ENCODE peak calls at places on chromosomes 2 and 18, in seven cellular contexts. H is left lung, F is IMR-90, W is tibial nerve, A is fibroblast of the aortic adventitia, Q is WERI-Rb-1, D is astrocyte of the cerebellum. T is an unnamed sample.
A peak's percentile ranks its signal among the peaks of the same experiment; 100 is the strongest.

GRCh38 chr2:154097823-154098398 is 226.2 kb downstream of the GALNT13 start:
- DNase-seq in H (no peak), F (no peak), W (no peak), A (no peak), Q (no peak), D (no peak), T (no peak)

GRCh38 chr2:11647834-11648600 is 22.0 kb downstream of the NTSR2 start:
- DNase-seq in H (no peak), F (no peak), W (no peak), A (peak; percentile 8), Q (no peak), D (no peak), T (no peak)

GRCh38 chr2:200627110-200627770 is 41.4 kb downstream of the AOX1 start:
- DNase-seq in H (no peak), F (no peak), W (no peak), A (no peak), Q (no peak), D (no peak), T (no peak)

GRCh38 chr2:6927186-6927585 is 10.0 kb downstream of the RNF144A start:
- DNase-seq in H (no peak), F (no peak), W (no peak), A (peak; percentile 11), Q (peak; percentile 84), D (no peak), T (no peak)

GRCh38 chr18:45923138-45923537 is 44.0 kb downstream of the EPG5 start:
- DNase-seq in H (no peak), F (no peak), W (no peak), A (no peak), Q (no peak), D (no peak), T (no peak)

GRCh38 chr18:23635283-23636040 is 27.2 kb downstream of the ANKRD29 start:
- DNase-seq in H (no peak), F (no peak), W (no peak), A (no peak), Q (no peak), D (no peak), T (no peak)

GRCh38 chr2:137896467-137896866 is 67.8 kb upstream of the HNMT start:
- DNase-seq in H (no peak), F (no peak), W (no peak), A (no peak), Q (no peak), D (no peak), T (no peak)

GRCh38 chr2:233174131-233174530 is 77.3 kb upstream of the ATG16L1 start:
- DNase-seq in H (no peak), F (no peak), W (no peak), A (no peak), Q (no peak), D (no peak), T (no peak)

GRCh38 chr2:1748176-1748740 is 3.9 kb upstream of the PXDN start:
- DNase-seq in H (no peak), F (no peak), W (no peak), A (no peak), Q (no peak), D (no peak), T (no peak)

GRCh38 chr2:217402622-217403383 is 542.9 kb upstream of the TNP1 start:
- DNase-seq in H (no peak), F (no peak), W (no peak), A (peak; percentile 58), Q (no peak), D (no peak), T (no peak)

GRCh38 chr2:45851576-45852304 is 200.3 kb downstream of the PRKCE start:
- DNase-seq in H (no peak), F (peak; percentile 74), W (no peak), A (peak; percentile 77), Q (no peak), D (peak; percentile 79), T (no peak)

GRCh38 chr2:190867182-190867581 is 13.4 kb upstream of the GLS start:
- DNase-seq in H (no peak), F (peak; percentile 87), W (no peak), A (peak; percentile 92), Q (no peak), D (no peak), T (no peak)

GRCh38 chr18:4233468-4233867 is 221.6 kb downstream of the DLGAP1 start:
- DNase-seq in H (no peak), F (no peak), W (no peak), A (no peak), Q (no peak), D (no peak), T (no peak)

GRCh38 chr2:119228964-119229363 is 5.3 kb downstream of the STEAP3 start:
- DNase-seq in H (no peak), F (no peak), W (no peak), A (no peak), Q (no peak), D (no peak), T (no peak)

GRCh38 chr2:200929334-200930249 is 33.9 kb downstream of the ORC2 start:
- DNase-seq in H (no peak), F (peak; percentile 54), W (no peak), A (no peak), Q (no peak), D (no peak), T (no peak)

GRCh38 chr2:35580951-35581350 is 774.6 kb upstream of the CRIM1 start:
- DNase-seq in H (no peak), F (no peak), W (no peak), A (no peak), Q (no peak), D (no peak), T (no peak)

GRCh38 chr2:170966648-170967396 is 37.8 kb downstream of the GORASP2 start:
- DNase-seq in H (no peak), F (no peak), W (no peak), A (no peak), Q (peak; percentile 57), D (no peak), T (peak; percentile 52)

GRCh38 chr2:37168217-37168981 is 11.6 kb upstream of the EIF2AK2 start:
- DNase-seq in H (peak; percentile 55), F (peak; percentile 55), W (peak; percentile 34), A (peak; percentile 60), Q (peak; percentile 55), D (peak; percentile 16), T (no peak)

GRCh38 chr2:238585836-238586821 is 159.4 kb downstream of the ASB1 start:
- DNase-seq in H (peak; percentile 62), F (no peak), W (no peak), A (no peak), Q (no peak), D (peak; percentile 93), T (no peak)

GRCh38 chr2:176128172-176129012 is 1.1 kb upstream of the HOXD8 start:
- DNase-seq in H (peak; percentile 61), F (no peak), W (peak; percentile 16), A (no peak), Q (no peak), D (no peak), T (no peak)

GRCh38 chr18:54330768-54331548 is 26.7 kb downstream of the STARD6 start:
- DNase-seq in H (no peak), F (no peak), W (no peak), A (no peak), Q (no peak), D (no peak), T (no peak)
- TF ChIP-seq CTCF in H (no peak), F (no peak), W (peak; percentile 12), A (no peak), Q (no peak), D (no peak), T (no peak)

GRCh38 chr2:159713691-159714585 is 1.6 kb downstream of the MARCHF7 start:
- DNase-seq in H (no peak), F (peak; percentile 88), W (no peak), A (peak; percentile 54), Q (no peak), D (no peak), T (no peak)

GRCh38 chr2:159712929-159713575 is 746 bp downstream of the MARCHF7 start:
- DNase-seq in H (no peak), F (no peak), W (no peak), A (peak; percentile 37), Q (no peak), D (no peak), T (no peak)

GRCh38 chr2:159711562-159712193 is 628 bp upstream of the MARCHF7 start:
- DNase-seq in H (no peak), F (no peak), W (no peak), A (peak; percentile 70), Q (no peak), D (no peak), T (no peak)

GRCh38 chr2:159710601-159711180 is 1.6 kb upstream of the MARCHF7 start:
- DNase-seq in H (no peak), F (peak; percentile 73), W (no peak), A (peak; percentile 55), Q (no peak), D (no peak), T (no peak)

DNA sequence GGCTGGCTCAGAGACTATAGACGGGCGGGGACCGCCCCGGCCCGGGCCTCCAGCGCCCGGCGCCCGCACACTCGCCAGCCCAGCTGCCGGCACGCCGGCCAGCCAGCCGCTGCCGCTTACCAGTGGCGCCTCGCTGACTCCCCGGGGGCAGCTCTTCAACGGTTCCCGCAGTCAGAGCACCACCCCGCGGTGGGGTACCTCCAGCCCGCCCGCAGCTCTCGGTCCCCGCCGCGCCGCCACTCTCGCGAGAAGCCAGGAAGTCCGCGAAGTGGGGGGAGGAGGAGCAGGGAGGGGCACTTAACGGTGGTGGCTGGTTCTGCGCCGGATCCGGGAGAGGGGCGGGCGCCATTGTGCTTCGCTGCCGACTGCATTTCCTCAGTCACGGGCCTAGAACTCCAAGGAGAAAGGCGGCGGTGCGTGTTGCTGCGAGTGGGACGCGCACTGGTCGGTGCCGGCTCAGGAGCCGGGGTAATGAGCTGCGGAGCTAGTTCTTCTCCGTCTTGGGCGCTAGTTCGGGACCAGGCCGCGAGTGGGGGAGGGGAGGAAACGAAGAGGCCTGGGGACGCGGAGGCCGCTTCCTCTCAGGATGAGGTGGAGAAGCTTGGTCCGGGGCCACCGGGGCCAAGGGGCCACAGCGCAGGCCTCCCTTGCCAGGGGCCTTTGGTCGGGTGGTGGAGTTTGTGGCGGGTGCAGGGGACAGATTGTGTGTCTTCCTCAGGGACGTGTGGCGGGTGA is at the start of gene MARCHF7:
- DNase-seq in H (peak; percentile 99), F (peak; percentile 95), W (peak; percentile 96), A (peak; percentile 92), Q (peak; percentile 98), D (peak; percentile 84), T (peak; percentile 99)
- TF ChIP-seq CTCF in H (peak; percentile 62), F (peak; percentile 87), W (peak; percentile 51), A (peak; percentile 48), Q (peak; percentile 74), D (peak; percentile 18), T (peak; percentile 16)

GRCh38 chr2:168718622-168719021 is 83.8 kb upstream of the NOSTRIN start:
- DNase-seq in H (no peak), F (no peak), W (no peak), A (no peak), Q (no peak), D (no peak), T (no peak)
- TF ChIP-seq CTCF in H (no peak), F (no peak), W (no peak), A (no peak), Q (no peak), D (no peak), T (no peak)

DNA sequence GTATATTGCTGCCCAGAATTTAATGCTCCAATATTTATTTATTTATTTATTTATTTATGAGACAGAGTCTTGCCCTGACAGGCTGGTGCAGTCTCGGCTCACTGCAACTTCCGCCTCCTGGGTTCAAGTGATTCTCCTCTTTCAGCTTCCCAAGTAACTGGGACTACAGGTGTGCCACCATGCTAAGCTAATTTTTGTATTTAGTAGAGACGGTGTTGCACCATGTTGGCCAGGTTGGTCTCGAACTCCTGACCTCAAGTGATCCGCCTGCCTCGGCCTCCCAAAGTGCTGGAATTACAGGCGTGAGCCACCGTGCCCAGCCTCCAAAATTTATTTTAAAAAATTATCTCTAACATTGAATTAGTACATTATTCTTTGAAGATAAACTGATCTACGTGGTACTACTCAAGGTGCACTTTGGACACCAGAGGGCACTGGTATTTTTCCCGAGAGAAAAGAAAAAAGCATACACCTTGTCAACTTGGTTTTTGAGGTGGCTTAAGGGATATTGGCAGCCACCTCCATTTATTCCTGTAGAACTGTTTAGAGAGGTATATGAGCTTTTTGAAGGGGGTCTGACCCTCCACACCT is 1.4 kb upstream of the IDH1 start:
- DNase-seq in H (no peak), F (no peak), W (no peak), A (no peak), Q (peak; percentile 23), D (no peak), T (no peak)
- TF ChIP-seq CTCF in H (no peak), F (no peak), W (no peak), A (no peak), Q (peak; percentile 16), D (peak; percentile 14), T (no peak)

T was measured in glutamatergic neuron.